ENCODE peak calls at places on chromosomes 11 and 22, in six cellular contexts. M, J, V, F, B and Q are unnamed samples.

GRCh38 chr22:30884211-30885000 is 84.2 kb downstream of the MORC2 start:
- DNase-seq in B (no peak), F (no peak), V (no peak), J (no peak), M (no peak), Q (no peak)

GRCh38 chr11:1396375-1396841 is 6.7 kb downstream of the BRSK2 start:
- DNase-seq in B (no peak), V (no peak), M (no peak), J (no peak), F (no peak), Q (no peak)

GRCh38 chr11:95498731-95499396 is 267.9 kb upstream of the SESN3 start:
- DNase-seq in V (no peak), F (no peak), M (no peak), B (no peak), J (no peak), Q (no peak)

GRCh38 chr11:46307785-46308341 is 30.4 kb downstream of the CREB3L1 start:
- DNase-seq in F (no peak), J (no peak), M (no peak), B (no peak), V (no peak), Q (no peak)

GRCh38 chr11:68406318-68407313 is 53.9 kb upstream of the PPP6R3 start:
- DNase-seq in M (no peak), V (no peak), B (no peak), F (no peak), J (no peak), Q (no peak)

GRCh38 chr22:36736701-36737320 is 33.3 kb upstream of the CACNG2 start:
- DNase-seq in V (no peak), B (no peak), M (no peak), J (no peak), F (no peak), Q (no peak)

GRCh38 chr11:125091247-125091876 is 20.1 kb downstream of the TMEM218 start:
- DNase-seq in V (no peak), M (no peak), F (no peak), J (peak; percentile 77), B (no peak), Q (peak; percentile 69)

GRCh38 chr11:14974723-14975587 is 2.8 kb upstream of the CALCA start:
- DNase-seq in J (peak; percentile 20), V (no peak), M (no peak), F (peak; percentile 54), B (no peak), Q (peak; percentile 62)

GRCh38 chr11:20367313-20367948 is 3.9 kb downstream of the HTATIP2 start:
- DNase-seq in F (peak; percentile 64), J (peak; percentile 94), M (no peak), B (no peak), V (peak; percentile 74), Q (peak; percentile 64)

GRCh38 chr22:20946080-20946986 is 20.7 kb upstream of the AIFM3 start:
- DNase-seq in B (no peak), F (no peak), M (no peak), V (no peak), J (peak; percentile 34), Q (no peak)

GRCh38 chr11:27972432-27973170 is 135.4 kb downstream of the KIF18A start:
- DNase-seq in J (no peak), M (no peak), V (no peak), F (no peak), B (no peak), Q (no peak)

GRCh38 chr11:102994101-102994500 is 38.6 kb upstream of the MMP13 start:
- DNase-seq in B (no peak), V (no peak), J (peak; percentile 18), F (peak; percentile 23), M (no peak), Q (no peak)

GRCh38 chr11:35541621-35542375 is 16.4 kb upstream of the PAMR1 start:
- DNase-seq in B (peak; percentile 43), F (no peak), V (peak; percentile 92), M (no peak), J (peak; percentile 93), Q (no peak)

GRCh38 chr11:110297726-110298297 is 1.4 kb upstream of the RDX start:
- DNase-seq in B (no peak), M (no peak), V (no peak), F (no peak), J (no peak), Q (peak; percentile 15)

GRCh38 chr11:44381261-44381660 is 71.3 kb upstream of the ALX4 start:
- DNase-seq in F (no peak), B (no peak), V (no peak), M (no peak), J (no peak), Q (no peak)
- TF ChIP-seq CTCF in F (no peak), B (no peak), V (no peak), M (no peak), J (no peak), Q (no peak)

GRCh38 chr11:64894070-64894811 is 15.8 kb upstream of the EHD1 start:
- DNase-seq in B (peak; percentile 68), F (no peak), M (no peak), J (peak; percentile 51), V (peak; percentile 83), Q (peak; percentile 86)
- TF ChIP-seq POLR2A in B (no peak), F (no peak), M (no peak), J (no peak), V (peak; percentile 14), Q (no peak)

DNA sequence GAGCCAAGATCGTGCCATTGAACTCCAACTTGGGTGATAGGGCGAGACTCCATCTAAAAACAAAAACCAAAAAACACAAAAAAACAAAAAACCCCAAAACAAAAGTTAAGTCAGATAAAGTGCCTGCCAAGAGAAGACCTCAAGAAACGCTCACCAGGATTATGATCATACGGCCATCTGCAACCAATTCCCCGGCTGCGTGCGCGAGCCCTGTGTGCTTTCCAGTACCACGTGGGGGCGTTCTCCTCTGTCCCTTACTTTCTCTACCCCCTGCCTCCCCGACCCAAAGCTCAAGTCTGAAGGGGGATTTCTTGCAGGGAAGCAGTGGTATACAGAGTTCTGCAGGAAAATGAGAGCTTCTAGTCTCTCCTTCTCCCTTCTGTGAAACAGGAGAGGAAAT is 10.5 kb upstream of the RPS19BP1 start:
- DNase-seq in V (no peak), J (peak; percentile 32), M (no peak), F (no peak), B (no peak), Q (peak; percentile 58)
- TF ChIP-seq CTCF in V (no peak), J (peak; percentile 55), M (no peak), F (peak; percentile 73), B (no peak), Q (peak; percentile 63)

GRCh38 chr11:129239207-129239606 is 47.1 kb upstream of the ARHGAP32 start:
- DNase-seq in M (no peak), V (no peak), F (no peak), J (no peak), B (no peak), Q (no peak)

GRCh38 chr11:129236850-129237249 is 44.7 kb upstream of the ARHGAP32 start:
- DNase-seq in B (no peak), V (no peak), J (no peak), M (no peak), F (no peak), Q (no peak)

GRCh38 chr11:129237880-129238638 is 45.9 kb upstream of the ARHGAP32 start:
- DNase-seq in F (no peak), B (no peak), V (no peak), M (no peak), J (no peak), Q (no peak)

GRCh38 chr11:129234978-129235377 is 42.9 kb upstream of the ARHGAP32 start:
- DNase-seq in V (no peak), M (no peak), J (no peak), B (no peak), F (no peak), Q (no peak)

GRCh38 chr11:129237456-129237855 is 45.3 kb upstream of the ARHGAP32 start:
- DNase-seq in J (no peak), V (no peak), M (no peak), B (no peak), F (no peak), Q (no peak)
- TF ChIP-seq POLR2A in J (no peak), V (no peak), M (no peak), B (no peak), F (no peak), Q (no peak)

DNA sequence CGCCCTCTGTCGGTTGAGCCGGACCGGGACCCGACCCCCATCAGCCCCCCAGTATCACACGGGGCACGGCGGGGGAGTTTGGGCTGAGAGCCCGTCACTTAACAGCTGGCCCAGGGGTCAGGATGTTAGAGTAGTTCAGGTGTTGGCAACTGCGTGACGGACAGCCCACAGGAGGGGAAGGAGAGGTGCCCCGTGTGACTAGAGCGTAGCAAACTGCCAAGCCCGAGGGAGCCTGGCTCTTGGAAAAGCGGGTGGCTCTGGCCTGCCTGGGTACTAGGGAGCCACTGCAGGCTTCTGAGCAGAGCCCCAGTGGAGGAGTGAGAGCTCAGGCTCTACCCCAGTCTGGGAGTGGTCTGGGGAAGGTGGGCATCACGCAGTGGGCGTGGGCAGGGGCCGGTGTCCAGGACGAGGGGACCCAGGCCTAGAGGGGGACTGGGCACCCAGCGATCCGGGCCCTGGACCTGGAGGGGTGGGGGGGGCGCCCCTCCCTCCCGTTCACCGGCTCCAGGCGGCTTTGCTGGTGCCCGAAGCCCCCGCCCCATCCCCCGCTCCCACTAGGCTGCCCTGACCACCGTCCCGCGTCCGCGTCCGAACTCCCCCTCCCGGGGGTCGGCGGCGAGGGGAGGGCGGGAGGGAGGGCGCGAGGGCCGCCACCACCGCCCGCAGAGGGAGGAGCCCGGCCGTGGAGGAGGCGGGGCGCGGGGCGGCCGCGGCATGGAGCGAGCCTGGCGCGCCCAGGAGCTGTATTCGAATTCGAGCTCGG is 24.4 kb downstream of the SHANK3 start:
- DNase-seq in J (no peak), F (no peak), V (no peak), B (no peak), M (no peak), Q (no peak)
- TF ChIP-seq CTCF in J (peak; percentile 52), F (no peak), V (no peak), B (no peak), M (no peak), Q (no peak)